ENCODE peak calls at places on chromosomes 16 and 17, in six cellular contexts. Z is MM.1S; V is fibroblast of lung; X is RCC 7860; S is adipocyte; D is stimulated activated CD4-positive, alpha-beta T cell treated with anti-CD3 and anti-CD28 coated beads, Interleukin-15, amount 100 ng/mL, for 24 hours. E is an unnamed sample.

GRCh38 chr17:46977348-46977747 is 1.7 kb downstream of the RPRML start:
- DNase-seq in D (peak), S (peak), Z (no peak), V (peak), X (no peak), E (no peak)

GRCh38 chr16:64656471-64656870 is 465.4 kb downstream of the CDH11 start:
- DNase-seq in Z (no peak), V (peak), S (no peak), X (no peak), D (no peak), E (no peak)

GRCh38 chr17:47763913-47764582 is 31.0 kb downstream of the TBX21 start:
- DNase-seq in Z (no peak), D (no peak), S (no peak), V (no peak), X (no peak), E (no peak)

GRCh38 chr17:50037321-50038107 is 18.4 kb upstream of the ITGA3 start:
- DNase-seq in X (peak), S (peak), D (no peak), Z (no peak), V (peak), E (no peak)

GRCh38 chr16:35743101-35743692 is 2283.8 kb downstream of the TP53TG3F start:
- DNase-seq in Z (no peak), V (no peak), X (no peak), S (no peak), D (no peak), E (no peak)

GRCh38 chr17:12648498-12648897 is 17.2 kb upstream of the MYOCD start:
- DNase-seq in X (peak), D (no peak), S (no peak), V (no peak), Z (no peak), E (no peak)

GRCh38 chr17:16199093-16199492 is 16.2 kb downstream of the NCOR1 start:
- DNase-seq in V (no peak), S (no peak), D (no peak), Z (no peak), X (no peak), E (no peak)

GRCh38 chr17:76911299-76912007 is 43.2 kb downstream of the MGAT5B start:
- DNase-seq in S (no peak), X (peak), Z (no peak), V (no peak), D (no peak), E (no peak)